ENCODE peak calls at places on chromosomes 4 and X, in five cellular contexts. C, G, I, F and A are unnamed samples.

GRCh38 chrX:109635151-109635550 is 10.2 kb upstream of the KCNE5 start:
- DNase-seq in C (peak; percentile 5), G (peak; percentile 49), F (no peak), I (peak; percentile 12), A (peak; percentile 34)

GRCh38 chr4:2754848-2755820 is 1.0 kb downstream of the TNIP2 start:
- DNase-seq in F (no peak), C (no peak), I (no peak), G (no peak), A (no peak)

GRCh38 chrX:73851014-73852009 is 288.3 kb downstream of the CHIC1 start:
- DNase-seq in G (no peak), I (no peak), C (no peak), F (no peak), A (no peak)

GRCh38 chrX:109475174-109475891 is 6.6 kb downstream of the GUCY2F start:
- DNase-seq in C (peak; percentile 56), F (no peak), G (peak; percentile 61), I (peak; percentile 45), A (peak; percentile 64)

GRCh38 chr4:99852199-99852718 is 35.6 kb downstream of the DAPP1 start:
- DNase-seq in G (no peak), I (no peak), C (no peak), F (no peak), A (no peak)

GRCh38 chr4:41281038-41281634 is 24.4 kb downstream of the UCHL1 start:
- DNase-seq in F (peak; percentile 20), C (peak; percentile 80), I (peak; percentile 85), G (peak; percentile 90), A (peak; percentile 87)

GRCh38 chr4:90113881-90114457 is 13.2 kb upstream of the CCSER1 start:
- DNase-seq in I (no peak), C (no peak), G (no peak), F (no peak), A (no peak)

GRCh38 chrX:19628006-19628575 is 112.8 kb upstream of the MAP3K15 start:
- DNase-seq in I (no peak), G (no peak), C (no peak), F (no peak), A (no peak)

GRCh38 chr4:1378559-1379231 is 27.5 kb downstream of the NKX1-1 start:
- DNase-seq in I (no peak), F (no peak), C (no peak), G (no peak), A (no peak)

GRCh38 chr4:74451214-74451661 is 6.3 kb downstream of the AREG start:
- DNase-seq in G (peak; percentile 79), C (peak; percentile 93), I (peak; percentile 79), F (peak; percentile 13), A (peak; percentile 81)

GRCh38 chr4:118139241-118139640 is 105.0 kb downstream of the NDST3 start:
- DNase-seq in G (no peak), C (no peak), I (no peak), F (no peak), A (no peak)

GRCh38 chr4:57265831-57266582 is 155.8 kb upstream of the IGFBP7 start:
- DNase-seq in G (no peak), F (no peak), C (no peak), I (no peak), A (no peak)